ENCODE peak calls at places on chromosome 6, in four cellular contexts. U is HEK293T, E is HepG2, T is WTC11. W is an unnamed sample.

GRCh38 chr6:8065519-8065911 is 1.3 kb upstream of the BLOC1S5 start:
- DNase-seq in U (no peak), E (no peak), T (no peak), W (no peak)

GRCh38 chr6:169326067-169326799 is 72.6 kb upstream of the THBS2 start:
- DNase-seq in U (peak), E (peak), T (peak), W (no peak)

GRCh38 chr6:31332637-31333602 is 24.1 kb downstream of the HLA-B start:
- DNase-seq in U (no peak), E (no peak), T (no peak), W (no peak)

GRCh38 chr6:170174124-170174770 is 116.6 kb downstream of the DLL1 start:
- DNase-seq in U (no peak), E (no peak), T (no peak), W (no peak)

GRCh38 chr6:146582857-146583256 is 15.9 kb upstream of the ADGB start:
- DNase-seq in U (no peak), E (no peak), T (no peak), W (no peak)

GRCh38 chr6:87938287-87938686 is 109.4 kb upstream of the SPACA1 start:
- DNase-seq in U (no peak), E (no peak), T (no peak), W (no peak)

GRCh38 chr6:75317503-75318206 is 33.1 kb upstream of the TMEM30A start:
- DNase-seq in U (no peak), E (no peak), T (no peak), W (no peak)

GRCh38 chr6:15444881-15445280 is 199.0 kb downstream of the JARID2 start:
- DNase-seq in U (no peak), E (peak), T (no peak), W (no peak)

GRCh38 chr6:149900620-149901443 is 2.9 kb upstream of the RAET1E start:
- DNase-seq in U (no peak), E (no peak), T (no peak), W (no peak)

GRCh38 chr6:24831771-24832718 is 33.3 kb upstream of the ARMH2 start:
- DNase-seq in U (no peak), E (no peak), T (no peak), W (no peak)

GRCh38 chr6:72911463-72912153 is 289.7 kb downstream of the KCNQ5 start:
- DNase-seq in U (no peak), E (no peak), T (no peak), W (no peak)

GRCh38 chr6:85803721-85804120 is 161.0 kb upstream of the SYNCRIP start:
- DNase-seq in U (no peak), E (no peak), T (no peak), W (no peak)

GRCh38 chr6:142155895-142156757 is 9.1 kb downstream of the VTA1 start:
- DNase-seq in U (peak), E (peak), T (no peak), W (peak)

GRCh38 chr6:2127484-2127911 is 117.9 kb downstream of the GMDS start:
- DNase-seq in U (no peak), E (no peak), T (no peak), W (no peak)

GRCh38 chr6:105759015-105759414 is 327.1 kb upstream of the PRDM1 start:
- DNase-seq in U (no peak), E (no peak), T (no peak), W (no peak)

GRCh38 chr6:45713981-45714685 is 301.5 kb downstream of the CLIC5 start:
- DNase-seq in U (no peak), E (no peak), T (no peak), W (no peak)

GRCh38 chr6:127539292-127539691 is 20.2 kb upstream of the MTCL3 start:
- DNase-seq in U (no peak), E (no peak), T (no peak), W (no peak)

GRCh38 chr6:34610819-34611477 is 54.8 kb upstream of the SPDEF start:
- DNase-seq in U (no peak), E (peak), T (no peak), W (peak)

GRCh38 chr6:52176550-52176949 is 9.6 kb upstream of the IL17A start:
- DNase-seq in U (no peak), E (no peak), T (no peak), W (no peak)

GRCh38 chr6:29131691-29132090 is 23.8 kb downstream of the OR2J3 start:
- DNase-seq in U (no peak), E (no peak), T (no peak), W (no peak)

GRCh38 chr6:149128489-149129145 is 188.9 kb upstream of the TAB2 start:
- DNase-seq in U (no peak), E (no peak), T (no peak), W (peak)

GRCh38 chr6:119379809-119380208 is 30.2 kb upstream of the MAN1A1 start:
- DNase-seq in U (no peak), E (no peak), T (no peak), W (no peak)

GRCh38 chr6:69044534-69044933 is 409.5 kb downstream of the ADGRB3 start:
- DNase-seq in U (no peak), E (no peak), T (no peak), W (no peak)

GRCh38 chr6:156925718-156926607 is 148.8 kb downstream of the ARID1B start:
- DNase-seq in U (no peak), E (no peak), T (no peak), W (no peak)

GRCh38 chr6:104527761-104528415 is 331.8 kb downstream of the HACE1 start:
- DNase-seq in U (peak), E (peak), T (peak), W (peak)

GRCh38 chr6:32107447-32107846 is 1.7 kb downstream of the TNXB start:
- DNase-seq in U (no peak), E (no peak), T (no peak), W (no peak)

GRCh38 chr6:113094781-113095180 is 747.7 kb downstream of the RFPL4B start:
- DNase-seq in U (no peak), E (no peak), T (no peak), W (no peak)

GRCh38 chr6:104472245-104472644 is 387.5 kb downstream of the HACE1 start:
- DNase-seq in U (no peak), E (no peak), T (no peak), W (no peak)

GRCh38 chr6:54519161-54519560 is 210.9 kb downstream of the TINAG start:
- DNase-seq in U (no peak), E (no peak), T (no peak), W (no peak)

GRCh38 chr6:30227242-30227722 is 14.1 kb upstream of the TRIM26 start:
- DNase-seq in U (no peak), E (no peak), T (no peak), W (no peak)

GRCh38 chr6:154668156-154668555 is 65.1 kb upstream of the SCAF8 start:
- DNase-seq in U (no peak), E (no peak), T (no peak), W (no peak)

GRCh38 chr6:38404900-38405556 is 234.7 kb downstream of the BTBD9 start:
- DNase-seq in U (no peak), E (peak), T (no peak), W (no peak)
- TF ChIP-seq ELF4 in U (no peak), E (no peak), T (no peak), W (no peak)

GRCh38 chr6:166169549-166170421 is 2.1 kb upstream of the TBXT start:
- DNase-seq in U (no peak), E (no peak), T (peak), W (no peak)
- TF ChIP-seq ELF4 in U (no peak), E (no peak), T (no peak), W (no peak)

GRCh38 chr6:11798538-11798937 is 19.9 kb upstream of the ADTRP start:
- DNase-seq in U (no peak), E (no peak), T (no peak), W (no peak)

GRCh38 chr6:11793277-11793676 is 14.7 kb upstream of the ADTRP start:
- DNase-seq in U (no peak), E (no peak), T (no peak), W (no peak)

GRCh38 chr6:11796819-11797218 is 18.2 kb upstream of the ADTRP start:
- DNase-seq in U (no peak), E (no peak), T (no peak), W (no peak)

GRCh38 chr6:11795403-11795802 is 16.8 kb upstream of the ADTRP start:
- DNase-seq in U (no peak), E (peak), T (no peak), W (no peak)

GRCh38 chr6:11798096-11798495 is 19.5 kb upstream of the ADTRP start:
- DNase-seq in U (no peak), E (no peak), T (no peak), W (no peak)
- TF ChIP-seq ELF4 in U (no peak), E (no peak), T (no peak), W (no peak)

DNA sequence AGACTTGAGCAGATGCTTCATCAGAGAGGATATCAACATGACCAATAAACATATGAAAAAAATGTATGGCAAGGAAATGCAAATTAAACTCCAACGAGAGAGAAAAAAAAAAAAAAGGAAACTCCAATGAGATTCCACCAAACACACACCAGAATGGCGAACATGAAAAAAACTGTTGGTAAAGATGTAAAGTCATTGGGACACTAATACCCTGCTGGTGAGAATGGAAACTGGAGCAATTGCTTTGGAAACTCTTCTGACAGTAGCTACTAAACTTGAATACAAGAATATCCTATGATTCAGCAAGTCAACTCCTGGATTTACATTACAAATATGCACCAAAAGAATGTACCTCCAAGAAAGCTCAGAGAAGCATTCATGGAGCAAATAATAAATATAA is 260.7 kb upstream of the ECI2 start:
- DNase-seq in U (no peak), E (no peak), T (no peak), W (no peak)
- TF ChIP-seq ELF4 in U (no peak), E (no peak), T (no peak), W (no peak)

GRCh38 chr6:27546522-27546921 is 73.6 kb upstream of the ZNF184 start:
- DNase-seq in U (no peak), E (no peak), T (no peak), W (no peak)

GRCh38 chr6:27545271-27546046 is 72.6 kb upstream of the ZNF184 start:
- DNase-seq in U (peak), E (peak), T (peak), W (peak)

GRCh38 chr6:27550692-27551091 is 77.8 kb upstream of the ZNF184 start:
- DNase-seq in U (no peak), E (no peak), T (no peak), W (no peak)

GRCh38 chr6:27544612-27545260 is 71.8 kb upstream of the ZNF184 start:
- DNase-seq in U (no peak), E (no peak), T (no peak), W (no peak)

DNA sequence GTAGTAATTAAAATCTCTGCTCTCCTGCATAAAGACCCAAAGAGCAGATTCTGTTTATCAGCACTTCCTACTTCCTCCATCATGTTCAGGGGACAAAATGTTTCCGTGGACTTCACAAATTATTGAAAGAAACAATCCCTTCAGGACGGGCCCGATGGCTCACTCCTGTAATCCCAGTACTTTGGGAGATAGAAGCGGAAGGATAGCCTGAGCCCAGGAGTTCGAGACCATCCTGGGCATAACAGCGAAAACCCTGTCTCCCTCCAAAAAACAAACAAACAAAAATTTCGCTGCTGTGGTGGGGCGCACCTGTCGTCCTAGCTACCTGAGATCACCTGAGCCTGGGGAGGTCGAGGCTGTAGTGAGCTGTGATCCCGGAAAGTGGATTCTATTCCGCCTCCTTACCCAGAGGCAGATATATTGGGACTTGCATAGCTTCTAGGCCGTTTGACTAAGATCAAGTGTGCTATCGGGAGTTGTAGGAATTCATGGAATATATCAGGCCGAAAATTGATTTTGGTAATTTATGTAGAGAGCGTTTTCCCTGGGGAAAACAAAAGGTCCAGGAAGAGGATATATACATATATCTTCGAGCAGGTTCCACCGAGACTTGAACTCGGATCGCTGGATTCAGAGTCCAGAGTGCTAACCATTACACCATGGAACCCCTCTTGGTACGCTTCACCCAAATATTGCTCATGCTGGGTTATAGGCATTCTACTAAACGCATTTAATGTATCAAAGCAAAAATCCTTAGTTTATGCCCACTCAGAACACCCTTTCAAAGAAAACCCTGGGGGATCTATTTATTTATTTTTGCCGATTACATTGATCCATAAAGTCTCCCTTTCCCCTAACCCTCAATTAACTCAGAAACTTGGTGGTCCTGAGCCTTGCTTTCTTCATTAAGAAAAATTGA is 74.5 kb upstream of the ZNF184 start:
- DNase-seq in U (peak), E (peak), T (peak), W (peak)
- TF ChIP-seq ELF4 in U (no peak), E (no peak), T (no peak), W (no peak)

GRCh38 chr6:74073429-74073828 is 377.4 kb downstream of the CD109 start:
- DNase-seq in U (no peak), E (no peak), T (no peak), W (no peak)
- TF ChIP-seq ELF4 in U (no peak), E (no peak), T (no peak), W (no peak)

DNA sequence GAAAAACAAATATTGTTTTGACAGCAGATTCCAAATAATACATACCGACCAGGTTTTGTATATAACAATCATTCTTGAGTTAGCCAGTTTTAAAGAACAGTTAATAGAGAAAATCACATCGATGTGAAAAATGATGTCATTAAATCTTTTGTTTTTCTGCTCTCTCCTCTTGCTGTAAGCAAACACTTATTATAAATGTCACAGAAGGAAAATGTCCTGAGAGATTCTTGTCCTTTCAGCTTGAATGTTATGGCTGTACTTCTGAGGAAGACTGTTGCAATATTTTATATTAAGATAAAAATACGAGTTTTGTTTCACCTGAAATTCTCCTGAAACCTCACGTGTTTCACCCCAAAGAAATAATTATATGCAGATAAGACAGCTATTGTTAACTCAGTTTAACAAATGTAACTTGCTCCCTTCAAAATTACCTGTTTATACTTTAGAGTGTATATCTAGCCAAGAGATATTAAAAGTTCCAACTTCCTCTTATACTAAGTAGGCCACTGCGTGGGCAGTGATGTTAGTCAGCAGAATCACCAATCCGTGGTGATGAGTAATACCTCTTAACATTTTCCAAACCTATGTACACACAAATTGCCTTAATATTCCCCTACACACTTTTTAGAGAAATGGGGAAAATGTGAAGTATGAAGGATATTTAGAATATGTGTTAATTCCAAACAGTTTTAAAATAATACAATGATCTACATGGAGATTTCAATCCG is 1111.5 kb upstream of the CITED2 start:
- DNase-seq in U (no peak), E (no peak), T (no peak), W (peak)
- TF ChIP-seq ELF4 in U (no peak), E (no peak), T (no peak), W (no peak)

DNA sequence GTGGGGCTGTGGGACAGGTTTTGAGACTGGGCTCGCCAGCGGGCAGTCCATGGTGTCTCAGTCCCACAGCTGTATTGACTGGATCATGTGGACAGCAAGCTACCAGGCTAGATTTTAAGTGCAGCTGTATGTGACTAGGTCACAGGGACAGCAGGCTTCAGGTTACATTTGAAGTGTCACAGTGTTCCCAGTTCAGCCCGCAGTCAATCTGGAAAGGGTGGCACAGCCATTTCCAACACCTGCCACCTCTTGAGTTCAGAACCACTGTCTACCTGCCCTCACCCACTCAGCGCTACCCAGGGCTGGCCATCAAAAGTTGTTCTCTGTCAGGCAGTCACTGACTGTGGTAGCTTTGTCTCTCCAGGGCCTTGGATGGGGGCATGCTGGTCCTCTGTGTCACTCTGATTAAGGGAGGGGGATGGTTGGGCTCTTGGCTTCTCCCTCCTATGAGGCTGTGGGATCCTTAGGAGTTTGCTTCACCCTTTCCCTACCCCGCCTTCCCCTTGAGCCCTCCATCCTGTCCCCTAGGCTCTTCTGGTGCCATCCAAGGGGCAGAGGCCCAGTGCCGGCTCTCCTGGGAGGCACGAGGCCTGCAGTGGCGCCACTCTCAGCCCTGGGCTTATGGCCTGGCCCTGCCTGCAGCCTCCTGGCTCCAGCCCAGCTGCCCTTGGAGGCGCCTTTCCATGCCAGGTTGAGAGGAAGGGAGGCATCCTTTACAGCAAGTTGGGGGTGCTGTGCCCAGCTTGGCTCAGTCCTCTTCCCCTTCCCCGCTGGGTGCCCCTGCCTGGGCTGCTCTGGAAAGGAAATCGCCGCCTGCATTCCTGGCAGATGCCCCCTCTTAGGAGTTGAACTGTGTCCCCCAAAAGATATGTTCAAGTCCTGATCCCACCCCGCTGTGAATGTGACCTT is 44.9 kb downstream of the PNLDC1 start:
- DNase-seq in U (no peak), E (no peak), T (no peak), W (no peak)
- TF ChIP-seq ELF4 in U (no peak), E (no peak), T (no peak), W (no peak)

DNA sequence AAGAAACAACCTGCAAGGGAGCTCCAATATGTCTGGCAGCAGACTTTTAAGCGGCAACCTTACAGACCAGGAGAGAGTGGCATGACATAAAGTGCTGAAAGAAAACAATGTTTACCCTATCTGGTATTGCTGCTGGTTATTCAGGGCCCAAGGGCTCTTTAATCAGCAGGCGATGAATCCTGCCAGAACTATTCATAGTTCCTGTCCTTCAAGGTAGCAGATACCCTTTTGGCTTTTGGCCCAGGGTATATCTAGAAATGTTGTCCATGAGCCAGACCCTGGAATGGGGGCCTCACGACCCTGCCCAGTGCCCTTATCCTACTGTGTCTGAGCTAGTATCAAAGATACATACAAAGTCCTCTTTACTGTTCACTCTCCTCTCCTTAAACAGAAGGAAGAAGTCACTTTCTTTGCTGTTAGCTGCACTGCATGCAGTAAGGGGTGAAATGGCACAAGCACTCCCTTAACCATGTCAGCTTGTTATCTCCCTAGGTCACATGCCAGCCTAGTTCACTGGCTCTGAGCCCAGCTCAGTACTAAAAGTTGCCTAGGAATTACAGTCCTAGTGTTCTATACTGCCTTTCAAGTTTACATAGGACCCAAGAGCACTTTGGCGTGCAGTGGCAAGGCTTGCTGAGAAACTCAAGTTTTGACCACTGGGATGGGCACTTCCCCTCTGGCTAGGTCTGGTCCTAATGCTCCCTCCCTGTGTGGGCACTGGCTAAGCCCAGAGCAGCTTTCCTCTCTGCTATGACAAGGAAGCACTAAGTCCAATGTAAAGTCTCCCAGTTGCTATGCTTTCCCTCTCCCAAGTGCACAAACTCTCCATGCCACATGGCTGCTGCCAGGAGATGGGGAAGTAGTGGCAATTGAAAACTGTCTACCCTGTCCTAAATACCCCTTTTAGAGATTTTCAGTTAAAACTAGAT is 122.0 kb downstream of the HTR1B start:
- DNase-seq in U (no peak), E (no peak), T (no peak), W (no peak)
- TF ChIP-seq ELF4 in U (no peak), E (no peak), T (no peak), W (no peak)